ENCODE peak calls at places on chromosomes 16 and 17, in nine cellular contexts. V is neuronal stem cell, B is A549, E is psoas muscle, Q is cardiac muscle cell, X is caudate nucleus, W is right lobe of liver, G is left ventricle myocardium inferior, P is neural progenitor cell. L is an unnamed sample.

GRCh38 chr16:49469930-49470451 is 96.4 kb downstream of the C16orf78 start:
- DNase-seq in V (no peak), B (no peak), E (peak), Q (no peak), X (no peak), W (peak), G (no peak), P (no peak), L (no peak)

GRCh38 chr16:12360240-12360639 is 383.7 kb downstream of the SNX29 start:
- DNase-seq in V (no peak), B (no peak), E (no peak), Q (no peak), X (no peak), W (no peak), G (no peak), P (no peak), L (no peak)

GRCh38 chr17:3271072-3271848 is 26.9 kb downstream of the OR3A1 start:
- DNase-seq in V (no peak), B (no peak), E (no peak), Q (no peak), X (no peak), W (no peak), G (no peak), P (no peak), L (no peak)

GRCh38 chr16:66354321-66354854 is 12.1 kb upstream of the CDH5 start:
- DNase-seq in V (no peak), B (no peak), E (no peak), Q (no peak), X (no peak), W (no peak), G (no peak), P (no peak), L (no peak)

GRCh38 chr16:82761858-82762257 is 135.1 kb downstream of the CDH13 start:
- DNase-seq in V (no peak), B (no peak), E (no peak), Q (peak), X (no peak), W (peak), G (no peak), P (no peak), L (no peak)

GRCh38 chr17:50872710-50873424 is 6.7 kb upstream of the TOB1 start:
- DNase-seq in V (no peak), B (no peak), E (peak), Q (no peak), X (no peak), W (peak), G (no peak), P (no peak), L (no peak)

GRCh38 chr16:85578599-85578948 is 34.5 kb upstream of the GSE1 start:
- DNase-seq in V (no peak), B (no peak), E (no peak), Q (no peak), X (no peak), W (no peak), G (no peak), P (peak), L (no peak)

GRCh38 chr17:62676952-62677596 is 49.6 kb downstream of the MRC2 start:
- DNase-seq in V (no peak), B (no peak), E (no peak), Q (no peak), X (no peak), W (no peak), G (no peak), P (no peak), L (no peak)

GRCh38 chr17:17841620-17842025 is 4.8 kb upstream of the SREBF1 start:
- DNase-seq in V (no peak), B (no peak), E (peak), Q (peak), X (no peak), W (peak), G (peak), P (no peak), L (no peak)

GRCh38 chr17:80053102-80053501 is 16.7 kb downstream of the CCDC40 start:
- DNase-seq in V (no peak), B (no peak), E (no peak), Q (no peak), X (no peak), W (no peak), G (no peak), P (no peak), L (peak)

GRCh38 chr16:68047987-68048386 is 24.9 kb downstream of the DUS2 start:
- DNase-seq in V (no peak), B (no peak), E (no peak), Q (no peak), X (no peak), W (no peak), G (no peak), P (no peak), L (no peak)

GRCh38 chr17:63946440-63947363 is 14.6 kb upstream of the CD79B start:
- DNase-seq in V (peak), B (peak), E (peak), Q (peak), X (no peak), W (peak), G (no peak), P (peak), L (no peak)

GRCh38 chr17:49223517-49224197 is 6.9 kb downstream of the PHOSPHO1 start:
- DNase-seq in V (peak), B (peak), E (peak), Q (peak), X (no peak), W (peak), G (peak), P (peak), L (peak)

GRCh38 chr16:69435977-69436729 is 11.7 kb downstream of the CYB5B start:
- DNase-seq in V (no peak), B (no peak), E (no peak), Q (peak), X (no peak), W (no peak), G (no peak), P (no peak), L (no peak)

GRCh38 chr16:907819-908218 is 63.0 kb downstream of the LMF1 start:
- DNase-seq in V (no peak), B (no peak), E (peak), Q (no peak), X (peak), W (no peak), G (no peak), P (no peak), L (peak)

GRCh38 chr17:45221081-45221996 is at the start of gene FMNL1:
- DNase-seq in V (no peak), B (no peak), E (peak), Q (no peak), X (no peak), W (peak), G (peak), P (peak), L (peak)

GRCh38 chr17:70552230-70552981 is 383.1 kb downstream of the KCNJ2 start:
- DNase-seq in V (peak), B (peak), E (no peak), Q (peak), X (no peak), W (no peak), G (no peak), P (peak), L (no peak)

GRCh38 chr16:54493076-54493475 is 206.5 kb upstream of the IRX3 start:
- DNase-seq in V (no peak), B (no peak), E (no peak), Q (no peak), X (no peak), W (no peak), G (no peak), P (no peak), L (no peak)

GRCh38 chr16:52035406-52035805 is 511.5 kb downstream of the TOX3 start:
- DNase-seq in V (no peak), B (no peak), E (no peak), Q (no peak), X (no peak), W (no peak), G (no peak), P (no peak), L (no peak)

GRCh38 chr16:17435324-17435723 is 35.4 kb downstream of the XYLT1 start:
- DNase-seq in V (no peak), B (no peak), E (no peak), Q (no peak), X (no peak), W (no peak), G (no peak), P (no peak), L (no peak)

GRCh38 chr17:64387545-64388171 is 3.0 kb downstream of the PECAM1 start:
- DNase-seq in V (no peak), B (no peak), E (peak), Q (no peak), X (no peak), W (no peak), G (no peak), P (no peak), L (peak)

GRCh38 chr16:66636199-66636598 is 31.7 kb downstream of the CMTM3 start:
- DNase-seq in V (no peak), B (no peak), E (no peak), Q (no peak), X (no peak), W (no peak), G (no peak), P (no peak), L (no peak)

GRCh38 chr17:77462553-77463497 is 322.1 kb downstream of the SEC14L1 start:
- DNase-seq in V (no peak), B (no peak), E (no peak), Q (no peak), X (no peak), W (no peak), G (no peak), P (no peak), L (no peak)
- H3K27ac ChIP-seq in V (peak), B (no peak), E (peak), Q (peak), X (no peak), W (no peak), G (peak), P (peak), L (no peak)

GRCh38 chr17:1787301-1787902 is 25.5 kb downstream of the SERPINF1 start:
- DNase-seq in V (no peak), B (peak), E (peak), Q (no peak), X (no peak), W (no peak), G (peak), P (no peak), L (peak)
- H3K27ac ChIP-seq in V (no peak), B (peak), E (peak), Q (no peak), X (peak), W (peak), G (peak), P (no peak), L (peak)

GRCh38 chr16:57660715-57661463 is 7.2 kb upstream of the ADGRG3 start:
- DNase-seq in V (no peak), B (no peak), E (no peak), Q (no peak), X (no peak), W (no peak), G (no peak), P (no peak), L (peak)
- H3K27ac ChIP-seq in V (no peak), B (no peak), E (no peak), Q (no peak), X (no peak), W (no peak), G (no peak), P (no peak), L (peak)

GRCh38 chr17:59727817-59728533 is 20.5 kb downstream of the VMP1 start:
- DNase-seq in V (no peak), B (no peak), E (no peak), Q (no peak), X (no peak), W (no peak), G (no peak), P (no peak), L (no peak)

GRCh38 chr17:59723607-59724006 is 16.2 kb downstream of the VMP1 start:
- DNase-seq in V (no peak), B (no peak), E (no peak), Q (no peak), X (no peak), W (no peak), G (no peak), P (no peak), L (no peak)

GRCh38 chr17:59722623-59723022 is 15.2 kb downstream of the VMP1 start:
- DNase-seq in V (no peak), B (no peak), E (no peak), Q (no peak), X (no peak), W (no peak), G (no peak), P (no peak), L (no peak)

GRCh38 chr17:59723041-59723440 is 15.6 kb downstream of the VMP1 start:
- DNase-seq in V (no peak), B (no peak), E (no peak), Q (no peak), X (no peak), W (no peak), G (no peak), P (no peak), L (no peak)

DNA sequence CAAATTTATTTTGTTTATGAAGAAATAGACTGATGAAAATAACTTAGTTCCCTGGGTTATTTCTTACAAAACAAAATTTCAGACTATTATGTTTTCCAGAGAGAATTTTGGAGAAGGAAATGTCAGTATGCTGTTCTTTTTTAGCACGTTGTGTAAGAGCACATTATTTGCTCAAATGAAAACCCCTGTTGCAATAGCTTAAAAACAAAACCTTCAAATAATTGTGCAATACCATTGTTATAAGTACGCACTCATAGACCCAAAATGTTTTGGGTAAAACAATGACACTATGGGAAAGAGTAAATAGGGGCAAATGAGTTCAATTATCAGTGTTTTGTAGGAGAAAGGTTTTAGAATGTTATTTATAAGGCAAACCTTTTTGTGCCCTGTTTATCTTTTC is 18.2 kb downstream of the VMP1 start:
- DNase-seq in V (no peak), B (no peak), E (no peak), Q (no peak), X (no peak), W (no peak), G (no peak), P (no peak), L (no peak)
- H3K27ac ChIP-seq in V (no peak), B (peak), E (peak), Q (no peak), X (peak), W (peak), G (peak), P (no peak), L (no peak)

DNA sequence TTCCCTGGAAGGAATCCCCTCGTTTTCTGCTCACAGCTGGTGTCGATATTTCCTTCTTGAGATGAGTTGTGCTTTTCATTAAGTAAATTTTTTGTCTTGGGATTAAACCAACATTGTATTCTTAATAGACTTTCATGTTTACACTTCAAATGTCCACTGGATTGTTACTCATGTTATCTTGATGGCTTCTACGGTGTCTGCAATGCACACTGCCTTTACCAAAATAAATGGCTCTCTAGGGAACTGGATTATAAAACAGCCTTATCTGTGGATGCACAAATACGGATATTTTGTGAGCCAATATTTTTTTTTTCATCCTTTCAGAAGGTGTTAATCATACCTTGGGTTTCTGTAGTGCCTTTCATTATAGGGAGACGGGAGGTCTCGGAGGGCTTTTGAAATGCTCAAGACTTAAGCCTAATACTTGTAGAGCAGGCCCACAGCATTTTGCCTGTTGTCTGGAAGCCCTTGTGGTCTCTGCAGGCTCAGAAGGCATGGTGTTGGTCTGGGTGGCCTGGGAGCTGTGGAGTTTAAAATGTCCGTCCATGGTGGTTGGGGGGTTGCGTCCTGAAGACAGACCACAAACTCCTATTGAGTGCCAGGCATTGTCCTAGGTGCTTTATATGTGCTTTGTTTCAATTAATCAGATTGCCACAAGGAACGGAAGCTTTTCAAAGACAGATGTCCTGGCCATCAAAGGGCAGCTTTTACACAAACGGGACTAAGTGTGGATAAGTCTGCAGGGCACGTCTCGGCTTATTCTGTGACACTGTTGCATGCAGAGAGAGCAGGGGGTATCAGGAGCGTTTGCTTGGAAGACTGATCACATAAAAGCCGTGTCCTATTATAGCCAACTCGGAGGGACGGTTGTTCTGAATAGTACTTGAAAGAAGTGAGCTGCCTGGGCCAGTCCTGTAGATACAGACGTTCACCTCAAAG is 7.6 kb downstream of the NTN1 start:
- DNase-seq in V (no peak), B (no peak), E (no peak), Q (no peak), X (no peak), W (no peak), G (no peak), P (peak), L (no peak)
- H3K27ac ChIP-seq in V (no peak), B (no peak), E (no peak), Q (no peak), X (no peak), W (no peak), G (no peak), P (no peak), L (no peak)

DNA sequence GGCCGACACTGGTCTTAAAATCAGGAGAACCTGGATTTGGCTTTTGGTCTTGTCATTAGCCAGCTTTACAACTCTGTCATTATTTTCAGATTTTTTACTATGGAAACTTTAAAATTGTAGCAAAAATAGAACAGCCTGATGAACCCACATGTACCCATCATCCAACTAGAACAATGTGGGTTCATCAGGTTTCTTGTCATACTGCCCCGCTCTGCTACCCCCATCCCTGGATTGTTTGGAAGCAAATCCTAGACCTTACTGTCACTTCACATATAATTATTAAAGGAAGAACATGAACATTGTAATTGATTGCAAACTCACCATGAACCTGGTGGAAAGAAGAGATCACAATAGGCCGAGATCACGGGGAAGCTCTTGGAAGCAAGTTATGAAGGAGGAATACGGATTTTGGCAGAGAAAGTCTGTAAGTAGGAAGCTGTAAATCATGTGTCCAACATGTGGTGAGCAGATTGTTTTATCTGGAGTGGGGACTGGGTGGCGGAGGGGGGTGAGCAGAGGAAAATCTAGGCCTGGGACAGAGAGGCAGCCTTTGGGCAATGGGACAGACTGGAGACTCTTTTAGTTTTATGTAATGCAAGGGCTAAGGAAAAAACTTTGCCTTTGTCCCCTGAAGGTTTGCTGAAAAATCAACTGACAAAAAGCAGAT is 67.0 kb downstream of the PITPNC1 start:
- DNase-seq in V (no peak), B (no peak), E (no peak), Q (no peak), X (no peak), W (no peak), G (no peak), P (no peak), L (no peak)
- H3K27ac ChIP-seq in V (no peak), B (no peak), E (peak), Q (no peak), X (no peak), W (no peak), G (peak), P (peak), L (peak)

GRCh38 chr16:15778204-15778743 is 78.6 kb downstream of the MYH11 start:
- DNase-seq in V (no peak), B (no peak), E (no peak), Q (no peak), X (no peak), W (no peak), G (no peak), P (no peak), L (no peak)
- H3K27ac ChIP-seq in V (no peak), B (no peak), E (no peak), Q (no peak), X (no peak), W (no peak), G (no peak), P (no peak), L (no peak)

GRCh38 chr17:81427446-81428120 is 32.3 kb downstream of the BAHCC1 start:
- DNase-seq in V (no peak), B (no peak), E (peak), Q (no peak), X (peak), W (peak), G (peak), P (peak), L (no peak)

GRCh38 chr17:81429353-81429774 is 34.1 kb downstream of the BAHCC1 start:
- DNase-seq in V (no peak), B (peak), E (peak), Q (no peak), X (peak), W (peak), G (peak), P (no peak), L (peak)

GRCh38 chr17:81428945-81429344 is 33.7 kb downstream of the BAHCC1 start:
- DNase-seq in V (no peak), B (no peak), E (no peak), Q (no peak), X (no peak), W (no peak), G (no peak), P (no peak), L (no peak)

GRCh38 chr17:81428521-81428920 is 33.3 kb downstream of the BAHCC1 start:
- DNase-seq in V (no peak), B (no peak), E (no peak), Q (no peak), X (no peak), W (no peak), G (no peak), P (no peak), L (no peak)

GRCh38 chr17:81428121-81428515 is 32.9 kb downstream of the BAHCC1 start:
- DNase-seq in V (no peak), B (no peak), E (peak), Q (no peak), X (peak), W (no peak), G (no peak), P (no peak), L (no peak)
- H3K27ac ChIP-seq in V (no peak), B (peak), E (peak), Q (no peak), X (peak), W (no peak), G (peak), P (no peak), L (no peak)

GRCh38 chr17:419073-419735 is 66.6 kb upstream of the RPH3AL start:
- DNase-seq in V (no peak), B (no peak), E (no peak), Q (no peak), X (no peak), W (no peak), G (no peak), P (no peak), L (no peak)
- H3K27ac ChIP-seq in V (no peak), B (no peak), E (no peak), Q (no peak), X (no peak), W (no peak), G (no peak), P (no peak), L (no peak)

GRCh38 chr16:27475561-27475960 is 73.6 kb downstream of the IL21R start:
- DNase-seq in V (no peak), B (no peak), E (no peak), Q (no peak), X (no peak), W (no peak), G (no peak), P (no peak), L (peak)
- H3K27ac ChIP-seq in V (no peak), B (no peak), E (no peak), Q (no peak), X (no peak), W (no peak), G (no peak), P (no peak), L (no peak)

L was measured in kidney.